ENCODE peak calls at places on chromosome 6, in four cellular contexts. One of them, this sample, is unnamed. For H3K4me1 and H3K27me3, the result is how much of the 10 kb centered on the place peaks cover.

GRCh38 chr6:43798688-43799444 is 28.9 kb downstream of the VEGFA start:
- DNase-seq in ovary: no peak
- DNase-seq in effector memory CD4-positive, alpha-beta T cell: no peak
- DNase-seq in breast epithelium: peak
- DNase-seq in this sample: peak

GRCh38 chr6:3406362-3406809 is 50.5 kb downstream of the SLC22A23 start:
- DNase-seq in ovary: no peak
- DNase-seq in effector memory CD4-positive, alpha-beta T cell: no peak
- DNase-seq in breast epithelium: no peak
- DNase-seq in this sample: no peak

GRCh38 chr6:39495640-39496039 is 173.1 kb upstream of the KCNK16 start:
- DNase-seq in ovary: no peak
- DNase-seq in effector memory CD4-positive, alpha-beta T cell: no peak
- DNase-seq in breast epithelium: no peak
- DNase-seq in this sample: no peak

GRCh38 chr6:83114164-83114563 is 46.7 kb downstream of the DOP1A start:
- DNase-seq in ovary: no peak
- DNase-seq in effector memory CD4-positive, alpha-beta T cell: no peak
- DNase-seq in breast epithelium: no peak
- DNase-seq in this sample: no peak

GRCh38 chr6:114824409-114824808 is 481.6 kb upstream of the HS3ST5 start:
- DNase-seq in ovary: no peak
- DNase-seq in effector memory CD4-positive, alpha-beta T cell: no peak
- DNase-seq in breast epithelium: no peak
- DNase-seq in this sample: no peak

GRCh38 chr6:131029661-131030297 is 33.3 kb downstream of the EPB41L2 start:
- DNase-seq in ovary: no peak
- DNase-seq in effector memory CD4-positive, alpha-beta T cell: no peak
- DNase-seq in breast epithelium: no peak
- DNase-seq in this sample: peak

GRCh38 chr6:131900231-131900630 is 50.9 kb downstream of the CCN2 start:
- DNase-seq in ovary: no peak
- DNase-seq in effector memory CD4-positive, alpha-beta T cell: no peak
- DNase-seq in breast epithelium: no peak
- DNase-seq in this sample: no peak

GRCh38 chr6:89475634-89476033 is 42.7 kb downstream of the ANKRD6 start:
- DNase-seq in ovary: no peak
- DNase-seq in effector memory CD4-positive, alpha-beta T cell: no peak
- DNase-seq in breast epithelium: no peak
- DNase-seq in this sample: no peak

GRCh38 chr6:110488606-110489005 is 12.2 kb upstream of the SLC22A16 start:
- DNase-seq in ovary: no peak
- DNase-seq in effector memory CD4-positive, alpha-beta T cell: no peak
- DNase-seq in breast epithelium: no peak
- DNase-seq in this sample: no peak

GRCh38 chr6:44624226-44624625 is 236.7 kb downstream of the CDC5L start:
- DNase-seq in ovary: no peak
- DNase-seq in effector memory CD4-positive, alpha-beta T cell: no peak
- DNase-seq in breast epithelium: no peak
- DNase-seq in this sample: no peak

GRCh38 chr6:89826029-89826528 is 3.6 kb upstream of the CASP8AP2 start:
- DNase-seq in ovary: no peak
- DNase-seq in effector memory CD4-positive, alpha-beta T cell: no peak
- DNase-seq in breast epithelium: no peak
- DNase-seq in this sample: no peak

GRCh38 chr6:13303668-13304017 is 24.7 kb downstream of the TBC1D7 start:
- DNase-seq in ovary: peak
- DNase-seq in effector memory CD4-positive, alpha-beta T cell: no peak
- DNase-seq in breast epithelium: no peak
- DNase-seq in this sample: no peak

GRCh38 chr6:46749731-46750130 is 3.0 kb downstream of the ANKRD66 start:
- DNase-seq in ovary: no peak
- DNase-seq in effector memory CD4-positive, alpha-beta T cell: no peak
- DNase-seq in breast epithelium: no peak
- DNase-seq in this sample: no peak

GRCh38 chr6:132520953-132521352 is 8.0 kb upstream of the STX7 start:
- DNase-seq in ovary: no peak
- DNase-seq in effector memory CD4-positive, alpha-beta T cell: no peak
- DNase-seq in breast epithelium: no peak
- DNase-seq in this sample: no peak

GRCh38 chr6:131663578-131664165 is 26.6 kb downstream of the ENPP3 start:
- DNase-seq in ovary: no peak
- DNase-seq in effector memory CD4-positive, alpha-beta T cell: no peak
- DNase-seq in breast epithelium: no peak
- DNase-seq in this sample: no peak

GRCh38 chr6:143325379-143326140 is 124.9 kb downstream of the ADAT2 start:
- DNase-seq in ovary: no peak
- DNase-seq in effector memory CD4-positive, alpha-beta T cell: no peak
- DNase-seq in breast epithelium: no peak
- DNase-seq in this sample: no peak

GRCh38 chr6:170037541-170038250 is 253.2 kb downstream of the DLL1 start:
- DNase-seq in ovary: no peak
- DNase-seq in effector memory CD4-positive, alpha-beta T cell: no peak
- DNase-seq in breast epithelium: peak
- DNase-seq in this sample: no peak

GRCh38 chr6:37038297-37039198 is 33.1 kb downstream of the FGD2 start:
- DNase-seq in ovary: peak
- DNase-seq in effector memory CD4-positive, alpha-beta T cell: no peak
- DNase-seq in breast epithelium: no peak
- DNase-seq in this sample: no peak

GRCh38 chr6:123803862-123804681 is at the start of gene NKAIN2:
- DNase-seq in ovary: no peak
- DNase-seq in effector memory CD4-positive, alpha-beta T cell: no peak
- DNase-seq in breast epithelium: no peak
- DNase-seq in this sample: no peak

GRCh38 chr6:51570168-51570921 is 517.1 kb downstream of the PKHD1 start:
- DNase-seq in ovary: no peak
- DNase-seq in effector memory CD4-positive, alpha-beta T cell: no peak
- DNase-seq in breast epithelium: no peak
- DNase-seq in this sample: no peak

GRCh38 chr6:145147559-145147958 is 587.8 kb downstream of the EPM2A start:
- DNase-seq in ovary: no peak
- DNase-seq in effector memory CD4-positive, alpha-beta T cell: no peak
- DNase-seq in breast epithelium: no peak
- DNase-seq in this sample: no peak

GRCh38 chr6:116840091-116840490 is 11.2 kb upstream of the GPRC6A start:
- DNase-seq in ovary: no peak
- DNase-seq in effector memory CD4-positive, alpha-beta T cell: no peak
- DNase-seq in breast epithelium: no peak
- DNase-seq in this sample: no peak

GRCh38 chr6:124660185-124660584 is 302.1 kb upstream of the RNF217 start:
- DNase-seq in ovary: no peak
- DNase-seq in effector memory CD4-positive, alpha-beta T cell: no peak
- DNase-seq in breast epithelium: no peak
- DNase-seq in this sample: no peak

GRCh38 chr6:10112871-10113584 is 301.8 kb downstream of the TFAP2A start:
- DNase-seq in ovary: no peak
- DNase-seq in effector memory CD4-positive, alpha-beta T cell: no peak
- DNase-seq in breast epithelium: no peak
- DNase-seq in this sample: no peak

GRCh38 chr6:38459291-38459690 is 180.4 kb downstream of the BTBD9 start:
- DNase-seq in ovary: no peak
- DNase-seq in effector memory CD4-positive, alpha-beta T cell: no peak
- DNase-seq in breast epithelium: no peak
- DNase-seq in this sample: no peak

GRCh38 chr6:127937102-127937501 is 36.2 kb upstream of the THEMIS start:
- DNase-seq in ovary: no peak
- DNase-seq in effector memory CD4-positive, alpha-beta T cell: no peak
- DNase-seq in breast epithelium: no peak
- DNase-seq in this sample: no peak

GRCh38 chr6:127932708-127933107 is 31.9 kb upstream of the THEMIS start:
- DNase-seq in ovary: no peak
- DNase-seq in effector memory CD4-positive, alpha-beta T cell: no peak
- DNase-seq in breast epithelium: no peak
- DNase-seq in this sample: no peak

GRCh38 chr6:127933137-127933536 is 32.3 kb upstream of the THEMIS start:
- DNase-seq in ovary: no peak
- DNase-seq in effector memory CD4-positive, alpha-beta T cell: no peak
- DNase-seq in breast epithelium: no peak
- DNase-seq in this sample: no peak

GRCh38 chr6:127937747-127938146 is 36.9 kb upstream of the THEMIS start:
- DNase-seq in ovary: no peak
- DNase-seq in effector memory CD4-positive, alpha-beta T cell: no peak
- DNase-seq in breast epithelium: no peak
- DNase-seq in this sample: no peak

DNA sequence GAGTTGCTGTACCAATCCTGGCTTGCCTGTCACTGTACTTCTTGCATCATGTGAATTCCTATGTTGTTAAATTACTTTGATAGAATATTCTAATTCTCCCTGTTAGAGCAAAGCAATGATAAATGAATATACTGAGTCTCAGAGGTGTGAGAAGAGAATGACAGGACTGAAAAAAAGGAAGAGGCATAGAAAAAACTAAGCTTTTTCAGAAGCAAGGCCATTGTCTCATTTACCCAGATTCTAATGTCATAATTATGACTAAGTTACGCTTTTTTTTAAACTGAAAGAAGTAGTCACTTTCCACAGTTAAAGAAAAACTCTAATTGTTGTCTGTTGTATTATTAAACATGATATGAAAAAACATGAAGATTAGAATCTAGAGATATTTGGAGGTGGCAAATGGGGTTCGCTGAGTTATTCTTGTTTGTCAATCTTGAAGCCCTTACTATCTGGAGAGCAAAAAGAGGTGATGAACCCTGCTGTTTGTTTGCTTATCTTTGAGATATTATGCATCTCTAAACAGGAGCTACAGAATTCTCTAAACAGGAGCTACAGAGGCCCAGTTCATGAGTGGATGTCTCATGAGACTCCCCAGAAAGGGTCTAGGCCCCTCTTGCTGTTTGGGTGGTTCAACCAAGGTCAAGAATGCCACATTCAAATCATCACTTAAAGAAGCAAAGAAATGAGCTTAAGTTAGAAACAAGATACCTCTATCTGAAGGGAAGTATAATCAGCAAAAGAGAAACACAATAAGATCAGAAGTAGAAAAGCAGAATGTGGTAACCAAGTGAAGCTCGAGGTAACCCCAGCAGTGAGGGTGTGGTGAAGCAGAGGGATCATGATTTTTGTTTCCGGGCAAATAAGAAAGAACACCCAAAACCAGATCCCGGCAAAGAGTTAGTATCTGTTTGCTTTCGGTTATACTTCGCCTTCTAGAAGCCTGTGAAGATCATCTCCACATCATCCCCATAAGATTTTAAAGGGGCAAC is 33.3 kb upstream of the THEMIS start:
- DNase-seq in ovary: no peak
- DNase-seq in effector memory CD4-positive, alpha-beta T cell: peak
- DNase-seq in breast epithelium: no peak
- DNase-seq in this sample: no peak
- H3K27ac ChIP-seq in ovary: no peak
- H3K27ac ChIP-seq in effector memory CD4-positive, alpha-beta T cell: peak
- H3K27ac ChIP-seq in breast epithelium: no peak
- H3K27ac ChIP-seq in this sample: no peak

DNA sequence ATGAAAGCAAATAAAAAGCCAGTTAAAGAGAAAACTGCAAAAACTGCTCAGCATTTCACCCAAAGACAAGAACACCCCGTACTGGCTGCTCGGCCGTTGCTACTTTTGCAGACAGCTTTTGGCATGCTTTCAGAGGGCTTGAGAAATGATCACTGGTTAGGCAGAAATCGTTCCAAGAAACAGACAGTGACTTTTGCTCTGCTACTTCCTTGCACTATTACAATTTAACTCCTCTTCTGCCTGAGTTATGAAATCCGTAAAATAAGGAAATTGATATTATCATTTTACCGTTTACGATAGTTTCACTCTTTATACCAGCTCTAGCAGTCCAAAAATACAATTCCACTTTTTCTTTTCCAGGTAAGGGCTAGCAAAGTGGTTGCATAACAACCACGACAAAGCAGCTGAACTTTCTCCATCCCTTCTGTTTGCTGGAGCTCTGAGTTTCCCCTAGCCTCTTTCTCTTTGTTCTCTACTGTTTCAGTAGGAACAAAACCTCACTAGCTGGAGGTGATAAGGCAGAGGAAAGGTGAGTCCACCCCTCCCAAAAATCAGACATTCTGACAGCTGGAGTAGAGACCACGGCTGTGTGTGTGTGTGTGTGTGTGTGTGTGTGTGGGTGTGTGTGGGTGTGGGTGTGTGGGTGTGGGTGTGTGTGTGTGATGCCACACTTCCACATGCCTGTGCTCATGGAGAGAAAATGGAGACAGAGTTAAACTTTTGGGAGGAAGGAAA is 191.8 kb upstream of the RREB1 start:
- DNase-seq in ovary: peak
- DNase-seq in effector memory CD4-positive, alpha-beta T cell: no peak
- DNase-seq in breast epithelium: no peak
- DNase-seq in this sample: no peak
- H3K4me1 ChIP-seq in ovary: under half
- H3K4me1 ChIP-seq in effector memory CD4-positive, alpha-beta T cell: under half
- H3K4me1 ChIP-seq in breast epithelium: under half
- H3K4me1 ChIP-seq in this sample: under half

GRCh38 chr6:98823428-98823827 is 10.9 kb upstream of the POU3F2 start:
- DNase-seq in ovary: no peak
- DNase-seq in effector memory CD4-positive, alpha-beta T cell: no peak
- DNase-seq in breast epithelium: no peak
- DNase-seq in this sample: no peak

GRCh38 chr6:98823845-98824162 is 10.6 kb upstream of the POU3F2 start:
- DNase-seq in ovary: no peak
- DNase-seq in effector memory CD4-positive, alpha-beta T cell: no peak
- DNase-seq in breast epithelium: no peak
- DNase-seq in this sample: no peak

GRCh38 chr6:98824163-98824906 is 10.0 kb upstream of the POU3F2 start:
- DNase-seq in ovary: no peak
- DNase-seq in effector memory CD4-positive, alpha-beta T cell: no peak
- DNase-seq in breast epithelium: no peak
- DNase-seq in this sample: no peak

GRCh38 chr6:98825602-98826230 is 8.7 kb upstream of the POU3F2 start:
- DNase-seq in ovary: no peak
- DNase-seq in effector memory CD4-positive, alpha-beta T cell: no peak
- DNase-seq in breast epithelium: no peak
- DNase-seq in this sample: no peak

GRCh38 chr6:98824907-98825601 is 9.3 kb upstream of the POU3F2 start:
- DNase-seq in ovary: no peak
- DNase-seq in effector memory CD4-positive, alpha-beta T cell: no peak
- DNase-seq in breast epithelium: no peak
- DNase-seq in this sample: no peak
- H3K27me3 ChIP-seq in ovary: under half
- H3K27me3 ChIP-seq in effector memory CD4-positive, alpha-beta T cell: half or more
- H3K27me3 ChIP-seq in breast epithelium: under half
- H3K27me3 ChIP-seq in this sample: half or more

DNA sequence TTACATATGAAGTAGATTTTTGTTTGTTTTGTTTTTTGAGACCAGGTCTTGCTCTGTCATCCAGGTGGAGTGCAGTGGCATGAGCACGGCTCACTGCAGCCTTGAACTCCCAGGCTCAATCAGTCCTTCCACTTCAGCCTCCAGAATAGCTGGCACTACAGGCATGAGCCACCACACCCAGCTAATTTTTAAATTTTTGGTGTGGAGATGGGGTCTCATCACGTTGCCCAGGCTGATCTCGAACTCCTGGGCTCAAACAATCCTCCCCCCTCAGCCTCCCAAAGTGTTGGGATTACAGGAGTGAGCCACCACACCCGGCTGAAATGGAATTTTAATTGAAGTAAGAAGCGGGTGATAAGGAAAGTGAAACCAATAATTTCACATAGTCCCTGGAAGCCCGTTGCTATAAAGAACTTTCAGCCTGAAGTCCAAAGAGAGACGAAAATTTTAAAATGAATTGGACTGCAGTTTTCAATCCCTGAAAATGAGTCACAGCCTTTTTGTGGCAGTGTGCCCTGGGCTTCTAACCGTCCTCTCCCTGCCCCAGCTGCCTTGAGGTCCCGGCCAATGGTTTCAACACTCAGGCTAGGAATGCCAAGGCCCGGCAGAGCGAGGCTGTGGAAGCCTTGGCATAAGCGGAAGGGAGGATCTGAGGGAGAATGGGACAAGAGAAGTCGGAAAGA is 757 bp downstream of the RAET1E start:
- DNase-seq in ovary: peak
- DNase-seq in effector memory CD4-positive, alpha-beta T cell: no peak
- DNase-seq in breast epithelium: peak
- DNase-seq in this sample: peak
- H3K27ac ChIP-seq in ovary: peak
- H3K27ac ChIP-seq in effector memory CD4-positive, alpha-beta T cell: no peak
- H3K27ac ChIP-seq in breast epithelium: peak
- H3K27ac ChIP-seq in this sample: peak

This sample was measured in SJSA1.